ENCODE peak calls at places on chromosome 19, in eight cellular contexts. N is H1, T is IMR-90, I is A549, M is HepG2, Z is K562, Y is GM12878, C is HCT116. G is an unnamed sample.
A peak's percentile ranks its signal among the peaks of the same experiment; 100 is the strongest.

GRCh38 chr19:11174336-11174735 is 18.8 kb upstream of the SPC24 start:
- DNase-seq in C (no peak), N (no peak), Z (no peak), M (no peak), Y (no peak), I (no peak), T (no peak), G (no peak)

GRCh38 chr19:40190891-40191835 is at the start of gene MAP3K10:
- DNase-seq in T (peak; percentile 51), C (no peak), I (peak; percentile 82), M (peak; percentile 53), Y (peak; percentile 12), N (no peak), Z (peak; percentile 89), G (peak; percentile 95)

GRCh38 chr19:7679017-7679720 is 1.5 kb upstream of the TRAPPC5 start:
- DNase-seq in M (peak; percentile 36), Z (no peak), N (no peak), C (no peak), Y (no peak), I (peak; percentile 30), T (no peak), G (peak; percentile 57)

GRCh38 chr19:48616041-48616436 is 1.2 kb upstream of the FAM83E start:
- DNase-seq in I (no peak), Z (no peak), N (no peak), T (no peak), M (no peak), C (no peak), Y (no peak), G (no peak)

GRCh38 chr19:35479278-35479677 is 11.0 kb downstream of the KRTDAP start:
- DNase-seq in I (no peak), Y (no peak), T (no peak), M (no peak), N (no peak), C (no peak), Z (no peak), G (no peak)

GRCh38 chr19:38676023-38676877 is 28.8 kb downstream of the ACTN4 start:
- DNase-seq in C (no peak), M (no peak), I (no peak), Z (peak; percentile 95), T (peak; percentile 78), N (no peak), Y (no peak), G (no peak)

GRCh38 chr19:50569023-50569697 is 925 bp upstream of the LRRC4B start:
- DNase-seq in T (no peak), N (no peak), Z (no peak), C (no peak), Y (no peak), M (no peak), I (no peak), G (no peak)

GRCh38 chr19:34428549-34429285 is 536 bp downstream of the UBA2 start:
- DNase-seq in I (peak; percentile 52), Z (peak; percentile 68), Y (no peak), M (peak; percentile 2), T (peak; percentile 17), C (no peak), N (no peak), G (peak; percentile 47)

GRCh38 chr19:38720559-38721236 is 23.6 kb downstream of the CAPN12 start:
- DNase-seq in N (no peak), T (no peak), Z (no peak), M (no peak), C (no peak), Y (no peak), I (no peak), G (no peak)

GRCh38 chr19:19581391-19581790 is 37.1 kb downstream of the PBX4 start:
- DNase-seq in C (no peak), Y (no peak), N (no peak), M (no peak), Z (no peak), T (no peak), I (no peak), G (no peak)

GRCh38 chr19:55212447-55212846 is 3.1 kb upstream of the PTPRH start:
- DNase-seq in Y (peak; percentile 13), M (peak; percentile 64), T (no peak), Z (peak; percentile 80), I (peak; percentile 81), N (no peak), C (peak; percentile 72), G (no peak)

GRCh38 chr19:55603581-55604292 is 1.7 kb upstream of the ZNF865 start:
- DNase-seq in T (no peak), Y (no peak), Z (peak; percentile 56), I (no peak), N (no peak), M (no peak), C (no peak), G (no peak)

GRCh38 chr19:30666301-30666803 is 294.2 kb downstream of the ZNF536 start:
- DNase-seq in C (no peak), Y (no peak), M (peak; percentile 19), Z (peak; percentile 51), I (peak; percentile 48), T (peak; percentile 13), N (no peak), G (peak; percentile 78)

GRCh38 chr19:13883665-13884064 is 6.7 kb downstream of the NANOS3 start:
- DNase-seq in M (no peak), Y (no peak), T (no peak), C (no peak), N (no peak), I (no peak), Z (no peak), G (peak; percentile 36)

GRCh38 chr19:14566712-14567077 is 5.2 kb downstream of the NDUFB7 start:
- DNase-seq in N (no peak), Z (no peak), I (no peak), Y (no peak), C (no peak), T (no peak), M (no peak), G (no peak)

GRCh38 chr19:18049390-18049789 is 37.3 kb downstream of the IL12RB1 start:
- DNase-seq in Y (no peak), C (no peak), Z (no peak), M (no peak), N (no peak), T (peak; percentile 25), I (no peak), G (no peak)

GRCh38 chr19:35164418-35164817 is 9.9 kb downstream of the FXYD5 start:
- DNase-seq in M (no peak), T (no peak), Z (no peak), Y (no peak), C (peak; percentile 81), I (no peak), N (no peak), G (no peak)

GRCh38 chr19:40239415-40240226 is 13.1 kb upstream of the CCNP start:
- DNase-seq in N (no peak), C (no peak), T (no peak), Y (no peak), Z (no peak), I (no peak), M (no peak), G (no peak)

GRCh38 chr19:19170053-19170945 is at the start of gene MEF2B:
- DNase-seq in M (peak; percentile 80), C (no peak), Y (no peak), Z (peak; percentile 98), N (peak; percentile 59), T (peak; percentile 30), I (peak; percentile 18), G (peak; percentile 96)

GRCh38 chr19:38388310-38389100 is at the start of gene SPRED3:
- DNase-seq in Y (no peak), N (no peak), I (peak; percentile 78), C (no peak), Z (no peak), T (peak; percentile 66), M (no peak), G (peak; percentile 90)

DNA sequence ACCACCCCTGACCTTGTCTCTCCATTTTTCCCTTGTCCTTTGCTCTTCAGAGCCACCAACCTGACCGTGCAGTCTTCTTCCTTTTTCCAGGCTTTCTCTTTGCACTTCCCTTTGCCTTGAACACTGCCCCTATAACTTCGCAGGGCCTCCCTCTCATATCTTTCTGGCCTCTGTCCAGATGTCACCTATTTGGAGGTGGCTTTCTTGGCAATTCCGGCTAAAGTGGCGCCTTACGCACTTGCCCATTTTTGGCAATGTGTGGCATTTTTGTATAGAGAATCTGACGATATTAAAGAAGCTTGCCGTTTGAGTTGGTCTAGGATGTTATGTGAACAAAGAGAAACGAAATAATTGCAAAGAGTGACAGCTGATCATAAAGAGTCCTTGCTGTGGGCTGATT is 892 bp downstream of the ZNF543 start:
- DNase-seq in I (no peak), M (no peak), C (no peak), T (no peak), Z (no peak), Y (no peak), N (no peak), G (no peak)
- TF ChIP-seq RAD21 in I (no peak), M (no peak), C (no peak), T (no peak), Z (no peak), Y (no peak), N (no peak), G (no peak)

DNA sequence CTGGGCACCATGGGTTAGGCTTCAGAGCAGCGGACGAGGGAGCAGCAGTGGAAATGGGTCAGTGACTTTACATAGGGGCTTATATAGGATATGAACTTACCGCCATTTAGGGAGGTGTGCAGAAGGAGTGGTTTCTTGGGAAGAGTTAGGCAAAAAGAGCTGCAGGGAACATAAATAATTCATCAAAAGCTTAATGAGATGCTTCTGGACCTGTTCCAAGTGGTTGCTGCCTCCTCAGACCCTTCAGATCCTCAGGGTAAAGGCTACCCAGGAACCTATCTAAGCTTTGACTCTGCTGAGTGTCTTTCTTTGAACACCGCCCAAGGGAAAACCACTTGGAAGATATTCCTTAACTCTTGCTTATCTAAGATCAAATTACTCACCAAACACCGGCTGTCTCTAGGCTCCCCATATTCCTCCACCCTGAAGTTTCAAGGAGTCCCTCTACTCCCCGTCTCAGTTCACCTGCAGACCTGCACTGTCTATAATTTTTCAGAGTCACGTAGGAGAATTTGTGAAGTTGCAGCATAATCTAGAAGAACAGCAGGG is at the start of gene IGFL4:
- DNase-seq in C (no peak), M (no peak), N (no peak), Z (no peak), Y (no peak), T (no peak), I (peak; percentile 41), G (no peak)
- TF ChIP-seq RAD21 in C (no peak), M (no peak), N (no peak), Z (no peak), Y (no peak), T (no peak), I (no peak), G (no peak)

GRCh38 chr19:6064016-6064702 is 46.1 kb downstream of the RFX2 start:
- DNase-seq in Y (no peak), N (no peak), T (no peak), Z (no peak), M (no peak), I (peak; percentile 35), C (no peak), G (no peak)
- TF ChIP-seq RAD21 in Y (no peak), N (no peak), T (no peak), Z (no peak), M (no peak), I (no peak), C (peak; percentile 14), G (no peak)

DNA sequence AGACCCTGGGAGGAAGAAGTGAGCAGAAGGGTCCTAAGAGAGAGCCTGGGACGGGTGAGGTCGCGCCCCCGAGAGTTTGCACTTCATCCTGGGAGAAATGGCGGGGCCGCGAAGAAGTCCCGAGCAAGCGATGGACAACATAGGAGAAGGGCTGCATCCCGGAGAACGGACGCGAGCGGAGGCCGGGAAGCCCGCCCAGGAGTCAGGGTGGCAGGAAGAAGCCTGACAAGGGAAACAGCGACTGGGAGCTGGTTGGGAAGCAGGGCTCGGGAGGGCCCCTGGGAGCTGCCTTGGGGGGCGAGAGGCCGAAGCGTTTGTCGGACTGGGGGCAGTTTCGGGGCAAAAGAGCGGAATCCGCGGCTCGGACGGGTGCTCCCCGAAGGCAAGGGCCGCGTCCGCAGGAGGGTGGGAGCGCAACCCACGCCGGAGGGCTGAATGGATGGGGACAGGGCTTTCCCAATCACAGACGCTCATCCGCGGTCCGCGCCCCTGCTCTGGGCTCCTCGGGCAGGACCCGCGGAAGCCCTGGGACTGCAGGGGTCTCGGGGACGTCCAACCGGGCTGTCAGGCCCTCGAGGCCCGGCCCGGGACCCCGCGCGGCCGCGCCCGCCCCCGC is 469 bp downstream of the ABHD17A start:
- DNase-seq in M (no peak), I (no peak), C (no peak), T (no peak), Z (no peak), N (no peak), Y (no peak), G (peak; percentile 75)
- TF ChIP-seq RAD21 in M (no peak), I (no peak), C (no peak), T (no peak), Z (no peak), N (no peak), Y (no peak), G (no peak)